ENCODE peak calls at places on chromosomes 7 and 10, in ten cellular contexts. Y, M, P, G, V, D, A, F, S and Z are unnamed samples.

GRCh38 chr10:66805610-66806009 is 120.2 kb upstream of the LRRTM3 start:
- DNase-seq in Y (no peak), M (no peak), P (no peak), G (no peak), V (no peak), D (no peak), A (no peak), F (peak; percentile 13), S (no peak), Z (no peak)

GRCh38 chr10:73095479-73096021 is 1.1 kb downstream of the P4HA1 start:
- DNase-seq in Y (peak; percentile 92), M (no peak), P (peak; percentile 14), G (peak; percentile 90), V (peak; percentile 56), D (peak; percentile 87), A (no peak), F (peak; percentile 85), S (peak; percentile 64), Z (no peak)

GRCh38 chr10:30353851-30354250 is 4.8 kb upstream of the MTPAP start:
- DNase-seq in Y (no peak), M (no peak), P (peak; percentile 56), G (no peak), V (peak; percentile 88), D (peak; percentile 73), A (no peak), F (peak; percentile 93), S (no peak), Z (no peak)

GRCh38 chr7:41967156-41967555 is 264.3 kb upstream of the INHBA start:
- DNase-seq in Y (peak; percentile 2), M (no peak), P (no peak), G (no peak), V (peak; percentile 85), D (peak; percentile 80), A (no peak), F (peak; percentile 65), S (no peak), Z (no peak)

GRCh38 chr7:101744588-101744987 is 72.8 kb upstream of the CUX1 start:
- DNase-seq in Y (no peak), M (no peak), P (no peak), G (no peak), V (no peak), D (no peak), A (no peak), F (no peak), S (no peak), Z (no peak)

GRCh38 chr10:21808525-21808924 is 195.0 kb downstream of the DNAJC1 start:
- DNase-seq in Y (no peak), M (no peak), P (no peak), G (no peak), V (no peak), D (no peak), A (no peak), F (no peak), S (no peak), Z (no peak)

GRCh38 chr7:139828880-139829653 is at the start of gene TBXAS1:
- DNase-seq in Y (peak; percentile 76), M (no peak), P (no peak), G (peak; percentile 94), V (no peak), D (no peak), A (no peak), F (no peak), S (no peak), Z (no peak)

GRCh38 chr7:126700807-126701604 is 551.7 kb downstream of the GRM8 start:
- DNase-seq in Y (peak; percentile 91), M (peak; percentile 43), P (peak; percentile 54), G (peak; percentile 86), V (peak; percentile 79), D (peak; percentile 89), A (peak; percentile 60), F (peak; percentile 88), S (no peak), Z (peak; percentile 48)

GRCh38 chr7:44618754-44619153 is 12.3 kb downstream of the OGDH start:
- DNase-seq in Y (no peak), M (no peak), P (no peak), G (peak; percentile 29), V (no peak), D (no peak), A (no peak), F (no peak), S (no peak), Z (no peak)

GRCh38 chr10:49781247-49781646 is 19.1 kb upstream of the OGDHL start:
- DNase-seq in Y (no peak), M (no peak), P (no peak), G (no peak), V (no peak), D (peak; percentile 27), A (no peak), F (peak; percentile 44), S (no peak), Z (no peak)

GRCh38 chr7:93475811-93476210 is 98.7 kb downstream of the CALCR start:
- DNase-seq in Y (no peak), M (no peak), P (no peak), G (peak; percentile 6), V (no peak), D (no peak), A (no peak), F (no peak), S (no peak), Z (no peak)

GRCh38 chr7:5750026-5750425 is 31.4 kb downstream of the RNF216 start:
- DNase-seq in Y (no peak), M (no peak), P (no peak), G (no peak), V (peak; percentile 44), D (no peak), A (no peak), F (no peak), S (no peak), Z (no peak)

GRCh38 chr10:111756541-111757061 is 427.0 kb downstream of the GPAM start:
- DNase-seq in Y (peak; percentile 87), M (peak; percentile 44), P (peak; percentile 29), G (peak; percentile 83), V (peak; percentile 27), D (no peak), A (peak; percentile 0), F (peak; percentile 2), S (peak; percentile 18), Z (peak; percentile 66)

GRCh38 chr10:90319188-90319914 is 538.5 kb downstream of the HTR7 start:
- DNase-seq in Y (peak; percentile 50), M (peak; percentile 62), P (peak; percentile 45), G (no peak), V (peak; percentile 8), D (peak; percentile 91), A (peak; percentile 0), F (peak; percentile 88), S (no peak), Z (peak; percentile 70)

GRCh38 chr10:98619446-98619845 is 172.7 kb upstream of the HPS1 start:
- DNase-seq in Y (peak; percentile 64), M (no peak), P (no peak), G (no peak), V (no peak), D (no peak), A (no peak), F (no peak), S (no peak), Z (no peak)

GRCh38 chr7:999149-999883 is 16.3 kb downstream of the CYP2W1 start:
- DNase-seq in Y (no peak), M (no peak), P (no peak), G (no peak), V (no peak), D (peak; percentile 6), A (no peak), F (no peak), S (no peak), Z (no peak)

GRCh38 chr10:69472544-69472943 is 21.3 kb downstream of the TSPAN15 start:
- DNase-seq in Y (no peak), M (no peak), P (no peak), G (no peak), V (peak; percentile 59), D (no peak), A (no peak), F (no peak), S (no peak), Z (no peak)

GRCh38 chr7:54843961-54844360 is 85.0 kb upstream of the SEC61G start:
- DNase-seq in Y (no peak), M (no peak), P (no peak), G (no peak), V (no peak), D (no peak), A (no peak), F (no peak), S (no peak), Z (no peak)

GRCh38 chr7:135673360-135673706 is 11.0 kb downstream of the STMP1 start:
- DNase-seq in Y (peak; percentile 91), M (no peak), P (no peak), G (no peak), V (no peak), D (peak; percentile 58), A (no peak), F (peak; percentile 74), S (no peak), Z (no peak)

GRCh38 chr7:38316733-38317360 is 43.4 kb upstream of the TARP start:
- DNase-seq in Y (no peak), M (no peak), P (no peak), G (no peak), V (peak; percentile 48), D (peak; percentile 15), A (no peak), F (no peak), S (no peak), Z (no peak)

GRCh38 chr7:107865956-107866775 is 24.8 kb upstream of the DLD start:
- DNase-seq in Y (no peak), M (no peak), P (no peak), G (no peak), V (no peak), D (no peak), A (no peak), F (no peak), S (no peak), Z (no peak)

GRCh38 chr10:22473044-22473443 is 127.7 kb downstream of the SPAG6 start:
- DNase-seq in Y (peak; percentile 39), M (no peak), P (no peak), G (no peak), V (no peak), D (no peak), A (no peak), F (no peak), S (no peak), Z (no peak)

GRCh38 chr10:72243822-72244437 is 27.9 kb upstream of the ASCC1 start:
- DNase-seq in Y (peak; percentile 88), M (no peak), P (peak; percentile 37), G (peak; percentile 78), V (peak; percentile 93), D (peak; percentile 99), A (no peak), F (peak; percentile 88), S (peak; percentile 65), Z (no peak)